ENCODE peak calls at places on chromosome 4, in four cellular contexts. One of them, this sample, is unnamed.

GRCh38 chr4:38601244-38601915 is 62.6 kb upstream of the KLF3 start:
- DNase-seq in GM12865: no peak
- DNase-seq in heart right ventricle: no peak
- DNase-seq in HFFc6: no peak
- DNase-seq in this sample: no peak

GRCh38 chr4:177302371-177303100 is 7.1 kb upstream of the NEIL3 start:
- DNase-seq in heart right ventricle: no peak
- DNase-seq in GM12865: no peak
- DNase-seq in HFFc6: peak; percentile 44
- DNase-seq in this sample: no peak

GRCh38 chr4:6727081-6727942 is 11.3 kb downstream of the BLOC1S4 start:
- DNase-seq in HFFc6: no peak
- DNase-seq in GM12865: no peak
- DNase-seq in heart right ventricle: peak; percentile 31
- DNase-seq in this sample: no peak

GRCh38 chr4:111475001-111475400 is 670.3 kb upstream of the FAM241A start:
- DNase-seq in heart right ventricle: no peak
- DNase-seq in HFFc6: no peak
- DNase-seq in GM12865: no peak
- DNase-seq in this sample: no peak

GRCh38 chr4:184329235-184330007 is 111.7 kb upstream of the ENPP6 start:
- DNase-seq in HFFc6: no peak
- DNase-seq in heart right ventricle: no peak
- DNase-seq in GM12865: no peak
- DNase-seq in this sample: no peak

GRCh38 chr4:60683357-60683756 is 516.8 kb upstream of the ADGRL3 start:
- DNase-seq in HFFc6: peak; percentile 95
- DNase-seq in GM12865: no peak
- DNase-seq in heart right ventricle: no peak
- DNase-seq in this sample: no peak

GRCh38 chr4:112664611-112665010 is 27.7 kb downstream of the LARP7 start:
- DNase-seq in heart right ventricle: no peak
- DNase-seq in GM12865: no peak
- DNase-seq in HFFc6: no peak
- DNase-seq in this sample: no peak

GRCh38 chr4:8136529-8136928 is 22.1 kb downstream of the ABLIM2 start:
- DNase-seq in GM12865: no peak
- DNase-seq in HFFc6: no peak
- DNase-seq in heart right ventricle: peak; percentile 5
- DNase-seq in this sample: no peak

GRCh38 chr4:33062155-33062554 is 2342.0 kb downstream of the PCDH7 start:
- DNase-seq in HFFc6: no peak
- DNase-seq in heart right ventricle: no peak
- DNase-seq in GM12865: no peak
- DNase-seq in this sample: no peak

GRCh38 chr4:46993075-46994006 is at the start of gene GABRA4:
- DNase-seq in HFFc6: no peak
- DNase-seq in GM12865: no peak
- DNase-seq in heart right ventricle: peak; percentile 24
- DNase-seq in this sample: peak; percentile 4

GRCh38 chr4:68651932-68652331 is 18.5 kb downstream of the UGT2B15 start:
- DNase-seq in heart right ventricle: no peak
- DNase-seq in GM12865: no peak
- DNase-seq in HFFc6: no peak
- DNase-seq in this sample: no peak

GRCh38 chr4:54229631-54230478 is 762 bp downstream of the PDGFRA start:
- DNase-seq in HFFc6: no peak
- DNase-seq in heart right ventricle: peak; percentile 27
- DNase-seq in GM12865: no peak
- DNase-seq in this sample: no peak

GRCh38 chr4:105637409-105638258 is 70.9 kb downstream of the INTS12 start:
- DNase-seq in heart right ventricle: peak; percentile 43
- DNase-seq in GM12865: peak; percentile 76
- DNase-seq in HFFc6: no peak
- DNase-seq in this sample: peak; percentile 5

GRCh38 chr4:89072921-89073320 is 15.9 kb upstream of the FAM13A start:
- DNase-seq in HFFc6: no peak
- DNase-seq in GM12865: no peak
- DNase-seq in heart right ventricle: no peak
- DNase-seq in this sample: no peak

GRCh38 chr4:174213734-174214101 is 69.7 kb downstream of the FBXO8 start:
- DNase-seq in GM12865: no peak
- DNase-seq in HFFc6: no peak
- DNase-seq in heart right ventricle: no peak
- DNase-seq in this sample: no peak

GRCh38 chr4:129282293-129282692 is 186.3 kb downstream of the C4orf33 start:
- DNase-seq in HFFc6: no peak
- DNase-seq in GM12865: no peak
- DNase-seq in heart right ventricle: no peak
- DNase-seq in this sample: no peak

GRCh38 chr4:130524057-130524456 is 1428.1 kb downstream of the C4orf33 start:
- DNase-seq in HFFc6: no peak
- DNase-seq in heart right ventricle: no peak
- DNase-seq in GM12865: no peak
- DNase-seq in this sample: no peak

GRCh38 chr4:3286335-3287175 is 6.3 kb upstream of the RGS12 start:
- DNase-seq in heart right ventricle: no peak
- DNase-seq in GM12865: peak; percentile 86
- DNase-seq in HFFc6: no peak
- DNase-seq in this sample: no peak

GRCh38 chr4:139922625-139923024 is 231.4 kb downstream of the MAML3 start:
- DNase-seq in HFFc6: no peak
- DNase-seq in GM12865: no peak
- DNase-seq in heart right ventricle: no peak
- DNase-seq in this sample: no peak

GRCh38 chr4:26369132-26370036 is 48.6 kb downstream of the RBPJ start:
- DNase-seq in HFFc6: no peak
- DNase-seq in GM12865: no peak
- DNase-seq in heart right ventricle: no peak
- DNase-seq in this sample: no peak

GRCh38 chr4:83196936-83197335 is 82.4 kb upstream of the PLAC8 start:
- DNase-seq in heart right ventricle: no peak
- DNase-seq in HFFc6: no peak
- DNase-seq in GM12865: no peak
- DNase-seq in this sample: no peak

GRCh38 chr4:82124365-82124764 is 249.4 kb downstream of the HNRNPD start:
- DNase-seq in heart right ventricle: no peak
- DNase-seq in HFFc6: no peak
- DNase-seq in GM12865: no peak
- DNase-seq in this sample: no peak

GRCh38 chr4:110787109-110787508 is 164.2 kb upstream of the PITX2 start:
- DNase-seq in HFFc6: no peak
- DNase-seq in GM12865: no peak
- DNase-seq in heart right ventricle: no peak
- DNase-seq in this sample: no peak

GRCh38 chr4:163611172-163611571 is 116.7 kb downstream of the TMA16 start:
- DNase-seq in HFFc6: no peak
- DNase-seq in GM12865: no peak
- DNase-seq in heart right ventricle: no peak
- DNase-seq in this sample: no peak

GRCh38 chr4:4446434-4446833 is 59.5 kb downstream of the NSG1 start:
- DNase-seq in GM12865: no peak
- DNase-seq in HFFc6: peak; percentile 59
- DNase-seq in heart right ventricle: no peak
- DNase-seq in this sample: no peak

GRCh38 chr4:1410491-1411325 is 4.5 kb upstream of the NKX1-1 start:
- DNase-seq in HFFc6: no peak
- DNase-seq in GM12865: peak; percentile 31
- DNase-seq in heart right ventricle: peak; percentile 63
- DNase-seq in this sample: peak; percentile 72

GRCh38 chr4:21688596-21689265 is 259.8 kb downstream of the KCNIP4 start:
- DNase-seq in heart right ventricle: no peak
- DNase-seq in GM12865: no peak
- DNase-seq in HFFc6: no peak
- DNase-seq in this sample: no peak

GRCh38 chr4:138894688-138895087 is 120.9 kb upstream of the NOCT start:
- DNase-seq in GM12865: no peak
- DNase-seq in HFFc6: no peak
- DNase-seq in heart right ventricle: no peak
- DNase-seq in this sample: no peak

GRCh38 chr4:70269674-70270073 is 27.3 kb downstream of the CSN3 start:
- DNase-seq in HFFc6: no peak
- DNase-seq in heart right ventricle: no peak
- DNase-seq in GM12865: peak; percentile 6
- DNase-seq in this sample: no peak

GRCh38 chr4:145531193-145531592 is 49.5 kb downstream of the SMAD1 start:
- DNase-seq in heart right ventricle: peak; percentile 33
- DNase-seq in GM12865: peak; percentile 31
- DNase-seq in HFFc6: no peak
- DNase-seq in this sample: no peak

GRCh38 chr4:67204441-67204840 is 340.9 kb downstream of the CENPC start:
- DNase-seq in heart right ventricle: no peak
- DNase-seq in GM12865: no peak
- DNase-seq in HFFc6: no peak
- DNase-seq in this sample: no peak

GRCh38 chr4:67201334-67201733 is 344.0 kb downstream of the CENPC start:
- DNase-seq in GM12865: peak; percentile 2
- DNase-seq in heart right ventricle: no peak
- DNase-seq in HFFc6: no peak
- DNase-seq in this sample: no peak

GRCh38 chr4:67198757-67199156 is 346.5 kb downstream of the CENPC start:
- DNase-seq in heart right ventricle: no peak
- DNase-seq in GM12865: peak; percentile 26
- DNase-seq in HFFc6: no peak
- DNase-seq in this sample: no peak
- TF ChIP-seq CTCF in heart right ventricle: peak; percentile 18
- TF ChIP-seq CTCF in GM12865: peak; percentile 16
- TF ChIP-seq CTCF in HFFc6: no peak
- TF ChIP-seq CTCF in this sample: no peak

GRCh38 chr4:134780244-134780643 is 578.7 kb upstream of the PABPC4L start:
- DNase-seq in HFFc6: no peak
- DNase-seq in heart right ventricle: no peak
- DNase-seq in GM12865: no peak
- DNase-seq in this sample: no peak

GRCh38 chr4:134773497-134774000 is 572.0 kb upstream of the PABPC4L start:
- DNase-seq in heart right ventricle: no peak
- DNase-seq in GM12865: no peak
- DNase-seq in HFFc6: no peak
- DNase-seq in this sample: no peak

GRCh38 chr4:134777626-134778025 is 576.0 kb upstream of the PABPC4L start:
- DNase-seq in heart right ventricle: no peak
- DNase-seq in GM12865: no peak
- DNase-seq in HFFc6: no peak
- DNase-seq in this sample: no peak
- TF ChIP-seq CTCF in heart right ventricle: peak; percentile 12
- TF ChIP-seq CTCF in GM12865: no peak
- TF ChIP-seq CTCF in HFFc6: peak; percentile 44
- TF ChIP-seq CTCF in this sample: no peak

DNA sequence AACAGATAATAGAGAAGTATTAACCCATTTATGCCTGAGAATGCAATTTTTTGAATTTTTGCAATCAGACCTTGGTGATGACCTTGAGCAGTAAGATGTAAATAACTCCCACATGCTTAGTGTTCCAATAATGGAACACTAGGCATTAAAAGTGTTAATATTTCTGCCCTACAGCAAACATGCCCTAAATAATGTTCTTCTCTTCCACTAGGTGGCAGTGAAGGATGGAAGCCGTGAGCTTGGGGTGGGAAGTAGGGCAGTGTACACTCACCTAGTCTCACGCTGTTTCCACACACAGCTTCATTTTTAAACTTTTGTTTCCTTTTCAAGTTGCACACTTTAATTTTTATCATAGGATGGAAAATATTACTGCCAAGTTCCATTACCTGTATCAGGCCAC is 613.1 kb upstream of the HS3ST1 start:
- DNase-seq in heart right ventricle: no peak
- DNase-seq in HFFc6: no peak
- DNase-seq in GM12865: no peak
- DNase-seq in this sample: no peak
- TF ChIP-seq CTCF in heart right ventricle: peak; percentile 46
- TF ChIP-seq CTCF in HFFc6: peak; percentile 35
- TF ChIP-seq CTCF in GM12865: no peak
- TF ChIP-seq CTCF in this sample: peak; percentile 18

GRCh38 chr4:17664755-17665154 is 50.3 kb downstream of the MED28 start:
- DNase-seq in HFFc6: no peak
- DNase-seq in GM12865: peak; percentile 67
- DNase-seq in heart right ventricle: no peak
- DNase-seq in this sample: peak; percentile 43

GRCh38 chr4:17665346-17665745 is 50.9 kb downstream of the MED28 start:
- DNase-seq in HFFc6: no peak
- DNase-seq in GM12865: no peak
- DNase-seq in heart right ventricle: no peak
- DNase-seq in this sample: no peak

GRCh38 chr4:17667653-17668201 is 53.3 kb downstream of the MED28 start:
- DNase-seq in GM12865: no peak
- DNase-seq in HFFc6: no peak
- DNase-seq in heart right ventricle: no peak
- DNase-seq in this sample: no peak

GRCh38 chr4:17667253-17667652 is 52.8 kb downstream of the MED28 start:
- DNase-seq in HFFc6: no peak
- DNase-seq in heart right ventricle: no peak
- DNase-seq in GM12865: no peak
- DNase-seq in this sample: no peak

GRCh38 chr4:17665852-17666251 is 51.4 kb downstream of the MED28 start:
- DNase-seq in HFFc6: no peak
- DNase-seq in heart right ventricle: no peak
- DNase-seq in GM12865: no peak
- DNase-seq in this sample: no peak
- TF ChIP-seq CTCF in HFFc6: no peak
- TF ChIP-seq CTCF in heart right ventricle: no peak
- TF ChIP-seq CTCF in GM12865: no peak
- TF ChIP-seq CTCF in this sample: no peak

DNA sequence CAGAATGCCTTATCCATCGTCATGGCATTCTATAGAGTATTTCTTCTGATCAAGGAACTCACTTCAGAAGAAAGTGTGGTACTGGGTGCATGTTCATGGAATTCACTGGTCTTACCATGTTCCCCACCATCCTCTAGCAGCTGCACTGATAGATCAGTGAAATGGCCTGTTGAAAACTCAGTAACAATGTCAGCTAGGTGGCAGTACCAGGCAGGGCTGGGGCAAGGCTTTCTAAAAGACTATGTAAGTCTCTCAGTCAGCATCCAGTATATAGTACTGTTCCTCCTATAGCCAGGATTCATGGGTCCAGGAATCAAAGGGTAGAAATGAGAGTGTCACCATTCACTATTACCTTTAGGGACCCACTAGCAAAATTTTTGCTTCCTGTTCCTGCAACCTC is 15.8 kb upstream of the LDB2 start:
- DNase-seq in GM12865: peak; percentile 38
- DNase-seq in heart right ventricle: no peak
- DNase-seq in HFFc6: peak; percentile 51
- DNase-seq in this sample: no peak
- TF ChIP-seq CTCF in GM12865: peak; percentile 23
- TF ChIP-seq CTCF in heart right ventricle: peak; percentile 35
- TF ChIP-seq CTCF in HFFc6: peak; percentile 78
- TF ChIP-seq CTCF in this sample: no peak

GRCh38 chr4:186725422-186726149 is 1.9 kb upstream of the FAT1 start:
- DNase-seq in GM12865: no peak
- DNase-seq in heart right ventricle: peak; percentile 78
- DNase-seq in HFFc6: peak; percentile 72
- DNase-seq in this sample: peak; percentile 31
- TF ChIP-seq CTCF in GM12865: no peak
- TF ChIP-seq CTCF in heart right ventricle: peak; percentile 60
- TF ChIP-seq CTCF in HFFc6: peak; percentile 86
- TF ChIP-seq CTCF in this sample: no peak

This sample was measured in activated CD8-positive, alpha-beta T cell treated with anti-CD3 and anti-CD28 coated beads for 36 hours.